ENCODE peak calls at places on chromosomes 13 and 19, in seven cellular contexts. One of them, this sample, is unnamed.

GRCh38 chr19:3881272-3882040 is 971 bp downstream of the ATCAY start:
- DNase-seq in DMS79 treated with DMSO at 0.1 percent for 48 hours: peak; percentile 34
- DNase-seq in smooth muscle cell of the brain vasculature: no peak
- DNase-seq in thoracic aorta: no peak
- DNase-seq in activated gamma-delta T cell: no peak
- DNase-seq in EL: no peak
- DNase-seq in activated T-cell treated with anti-CD3 and anti-CD28 coated beads for 1 hour: no peak
- DNase-seq in this sample: no peak

GRCh38 chr13:79867248-79867647 is 386.3 kb downstream of the NDFIP2 start:
- DNase-seq in DMS79 treated with DMSO at 0.1 percent for 48 hours: no peak
- DNase-seq in smooth muscle cell of the brain vasculature: no peak
- DNase-seq in thoracic aorta: no peak
- DNase-seq in activated gamma-delta T cell: no peak
- DNase-seq in EL: peak; percentile 12
- DNase-seq in activated T-cell treated with anti-CD3 and anti-CD28 coated beads for 1 hour: no peak
- DNase-seq in this sample: no peak

GRCh38 chr19:50797429-50798115 is 7.4 kb downstream of the ACP4 start:
- DNase-seq in DMS79 treated with DMSO at 0.1 percent for 48 hours: no peak
- DNase-seq in smooth muscle cell of the brain vasculature: no peak
- DNase-seq in thoracic aorta: no peak
- DNase-seq in activated gamma-delta T cell: no peak
- DNase-seq in EL: no peak
- DNase-seq in activated T-cell treated with anti-CD3 and anti-CD28 coated beads for 1 hour: no peak
- DNase-seq in this sample: no peak

GRCh38 chr13:27362064-27362751 is 62.2 kb upstream of the GTF3A start:
- DNase-seq in DMS79 treated with DMSO at 0.1 percent for 48 hours: peak; percentile 68
- DNase-seq in smooth muscle cell of the brain vasculature: peak; percentile 54
- DNase-seq in thoracic aorta: peak; percentile 45
- DNase-seq in activated gamma-delta T cell: peak; percentile 50
- DNase-seq in EL: peak; percentile 76
- DNase-seq in activated T-cell treated with anti-CD3 and anti-CD28 coated beads for 1 hour: peak; percentile 68
- DNase-seq in this sample: peak; percentile 81

GRCh38 chr13:55219538-55219937 is 1921.2 kb upstream of the PRR20A start:
- DNase-seq in DMS79 treated with DMSO at 0.1 percent for 48 hours: no peak
- DNase-seq in smooth muscle cell of the brain vasculature: no peak
- DNase-seq in thoracic aorta: no peak
- DNase-seq in activated gamma-delta T cell: no peak
- DNase-seq in EL: no peak
- DNase-seq in activated T-cell treated with anti-CD3 and anti-CD28 coated beads for 1 hour: no peak
- DNase-seq in this sample: no peak

GRCh38 chr19:34343751-34344150 is 21.2 kb upstream of the GPI start:
- DNase-seq in DMS79 treated with DMSO at 0.1 percent for 48 hours: no peak
- DNase-seq in smooth muscle cell of the brain vasculature: no peak
- DNase-seq in thoracic aorta: no peak
- DNase-seq in activated gamma-delta T cell: no peak
- DNase-seq in EL: no peak
- DNase-seq in activated T-cell treated with anti-CD3 and anti-CD28 coated beads for 1 hour: no peak
- DNase-seq in this sample: no peak

GRCh38 chr13:106373989-106374572 is 161.4 kb downstream of the EFNB2 start:
- DNase-seq in DMS79 treated with DMSO at 0.1 percent for 48 hours: no peak
- DNase-seq in smooth muscle cell of the brain vasculature: no peak
- DNase-seq in thoracic aorta: no peak
- DNase-seq in activated gamma-delta T cell: no peak
- DNase-seq in EL: peak; percentile 21
- DNase-seq in activated T-cell treated with anti-CD3 and anti-CD28 coated beads for 1 hour: no peak
- DNase-seq in this sample: no peak

GRCh38 chr13:23986619-23987018 is 89.3 kb upstream of the C1QTNF9B start:
- DNase-seq in DMS79 treated with DMSO at 0.1 percent for 48 hours: no peak
- DNase-seq in smooth muscle cell of the brain vasculature: no peak
- DNase-seq in thoracic aorta: no peak
- DNase-seq in activated gamma-delta T cell: no peak
- DNase-seq in EL: peak; percentile 74
- DNase-seq in activated T-cell treated with anti-CD3 and anti-CD28 coated beads for 1 hour: no peak
- DNase-seq in this sample: no peak

GRCh38 chr13:36362251-36362650 is 16.1 kb upstream of the SPART start:
- DNase-seq in DMS79 treated with DMSO at 0.1 percent for 48 hours: no peak
- DNase-seq in smooth muscle cell of the brain vasculature: no peak
- DNase-seq in thoracic aorta: no peak
- DNase-seq in activated gamma-delta T cell: no peak
- DNase-seq in EL: peak; percentile 53
- DNase-seq in activated T-cell treated with anti-CD3 and anti-CD28 coated beads for 1 hour: no peak
- DNase-seq in this sample: no peak

GRCh38 chr19:56538761-56539263 is at the start of gene ZFP28:
- DNase-seq in DMS79 treated with DMSO at 0.1 percent for 48 hours: peak; percentile 66
- DNase-seq in smooth muscle cell of the brain vasculature: no peak
- DNase-seq in thoracic aorta: peak; percentile 31
- DNase-seq in activated gamma-delta T cell: peak; percentile 27
- DNase-seq in EL: no peak
- DNase-seq in activated T-cell treated with anti-CD3 and anti-CD28 coated beads for 1 hour: no peak
- DNase-seq in this sample: no peak

GRCh38 chr13:66358564-66358963 is 871.6 kb downstream of the PCDH9 start:
- DNase-seq in DMS79 treated with DMSO at 0.1 percent for 48 hours: no peak
- DNase-seq in smooth muscle cell of the brain vasculature: no peak
- DNase-seq in thoracic aorta: no peak
- DNase-seq in activated gamma-delta T cell: no peak
- DNase-seq in EL: no peak
- DNase-seq in activated T-cell treated with anti-CD3 and anti-CD28 coated beads for 1 hour: no peak
- DNase-seq in this sample: no peak

GRCh38 chr13:51811920-51812328 is 8.0 kb upstream of the DHRS12 start:
- DNase-seq in DMS79 treated with DMSO at 0.1 percent for 48 hours: no peak
- DNase-seq in smooth muscle cell of the brain vasculature: no peak
- DNase-seq in thoracic aorta: no peak
- DNase-seq in activated gamma-delta T cell: no peak
- DNase-seq in EL: no peak
- DNase-seq in activated T-cell treated with anti-CD3 and anti-CD28 coated beads for 1 hour: no peak
- DNase-seq in this sample: no peak

GRCh38 chr13:48976677-48977625 is 1.2 kb downstream of the FNDC3A start:
- DNase-seq in DMS79 treated with DMSO at 0.1 percent for 48 hours: peak; percentile 51
- DNase-seq in smooth muscle cell of the brain vasculature: no peak
- DNase-seq in thoracic aorta: no peak
- DNase-seq in activated gamma-delta T cell: no peak
- DNase-seq in EL: peak; percentile 19
- DNase-seq in activated T-cell treated with anti-CD3 and anti-CD28 coated beads for 1 hour: no peak
- DNase-seq in this sample: peak; percentile 3

GRCh38 chr19:47144630-47145029 is 14.0 kb downstream of the SAE1 start:
- DNase-seq in DMS79 treated with DMSO at 0.1 percent for 48 hours: no peak
- DNase-seq in smooth muscle cell of the brain vasculature: no peak
- DNase-seq in thoracic aorta: no peak
- DNase-seq in activated gamma-delta T cell: no peak
- DNase-seq in EL: no peak
- DNase-seq in activated T-cell treated with anti-CD3 and anti-CD28 coated beads for 1 hour: no peak
- DNase-seq in this sample: no peak

GRCh38 chr13:50195045-50195444 is 179.8 kb downstream of the KCNRG start:
- DNase-seq in DMS79 treated with DMSO at 0.1 percent for 48 hours: no peak
- DNase-seq in smooth muscle cell of the brain vasculature: no peak
- DNase-seq in thoracic aorta: no peak
- DNase-seq in activated gamma-delta T cell: no peak
- DNase-seq in EL: no peak
- DNase-seq in activated T-cell treated with anti-CD3 and anti-CD28 coated beads for 1 hour: no peak
- DNase-seq in this sample: no peak

GRCh38 chr13:61350351-61350750 is 65.3 kb downstream of the PCDH20 start:
- DNase-seq in DMS79 treated with DMSO at 0.1 percent for 48 hours: no peak
- DNase-seq in smooth muscle cell of the brain vasculature: no peak
- DNase-seq in thoracic aorta: no peak
- DNase-seq in activated gamma-delta T cell: no peak
- DNase-seq in EL: no peak
- DNase-seq in activated T-cell treated with anti-CD3 and anti-CD28 coated beads for 1 hour: no peak
- DNase-seq in this sample: no peak

GRCh38 chr13:37716796-37717195 is 118.2 kb upstream of the POSTN start:
- DNase-seq in DMS79 treated with DMSO at 0.1 percent for 48 hours: no peak
- DNase-seq in smooth muscle cell of the brain vasculature: no peak
- DNase-seq in thoracic aorta: no peak
- DNase-seq in activated gamma-delta T cell: no peak
- DNase-seq in EL: no peak
- DNase-seq in activated T-cell treated with anti-CD3 and anti-CD28 coated beads for 1 hour: no peak
- DNase-seq in this sample: no peak

GRCh38 chr13:33111414-33112110 is 95.3 kb downstream of the KL start:
- DNase-seq in DMS79 treated with DMSO at 0.1 percent for 48 hours: no peak
- DNase-seq in smooth muscle cell of the brain vasculature: no peak
- DNase-seq in thoracic aorta: no peak
- DNase-seq in activated gamma-delta T cell: no peak
- DNase-seq in EL: peak; percentile 34
- DNase-seq in activated T-cell treated with anti-CD3 and anti-CD28 coated beads for 1 hour: no peak
- DNase-seq in this sample: no peak

GRCh38 chr13:36133950-36134349 is 2.8 kb upstream of the DCLK1 start:
- DNase-seq in DMS79 treated with DMSO at 0.1 percent for 48 hours: no peak
- DNase-seq in smooth muscle cell of the brain vasculature: no peak
- DNase-seq in thoracic aorta: no peak
- DNase-seq in activated gamma-delta T cell: no peak
- DNase-seq in EL: no peak
- DNase-seq in activated T-cell treated with anti-CD3 and anti-CD28 coated beads for 1 hour: no peak
- DNase-seq in this sample: no peak

GRCh38 chr13:67318398-67318797 is 88.3 kb upstream of the PCDH9 start:
- DNase-seq in DMS79 treated with DMSO at 0.1 percent for 48 hours: no peak
- DNase-seq in smooth muscle cell of the brain vasculature: no peak
- DNase-seq in thoracic aorta: no peak
- DNase-seq in activated gamma-delta T cell: no peak
- DNase-seq in EL: no peak
- DNase-seq in activated T-cell treated with anti-CD3 and anti-CD28 coated beads for 1 hour: no peak
- DNase-seq in this sample: no peak

GRCh38 chr19:18895828-18896341 is at the start of gene CERS1:
- DNase-seq in DMS79 treated with DMSO at 0.1 percent for 48 hours: peak; percentile 5
- DNase-seq in smooth muscle cell of the brain vasculature: no peak
- DNase-seq in thoracic aorta: no peak
- DNase-seq in activated gamma-delta T cell: no peak
- DNase-seq in EL: peak; percentile 27
- DNase-seq in activated T-cell treated with anti-CD3 and anti-CD28 coated beads for 1 hour: no peak
- DNase-seq in this sample: no peak

GRCh38 chr13:76505437-76505836 is 380.8 kb downstream of the KCTD12 start:
- DNase-seq in DMS79 treated with DMSO at 0.1 percent for 48 hours: no peak
- DNase-seq in smooth muscle cell of the brain vasculature: no peak
- DNase-seq in thoracic aorta: no peak
- DNase-seq in activated gamma-delta T cell: no peak
- DNase-seq in EL: no peak
- DNase-seq in activated T-cell treated with anti-CD3 and anti-CD28 coated beads for 1 hour: no peak
- DNase-seq in this sample: no peak

GRCh38 chr13:113117335-113117872 is 5.2 kb upstream of the F10 start:
- DNase-seq in DMS79 treated with DMSO at 0.1 percent for 48 hours: no peak
- DNase-seq in smooth muscle cell of the brain vasculature: no peak
- DNase-seq in thoracic aorta: no peak
- DNase-seq in activated gamma-delta T cell: no peak
- DNase-seq in EL: peak; percentile 26
- DNase-seq in activated T-cell treated with anti-CD3 and anti-CD28 coated beads for 1 hour: no peak
- DNase-seq in this sample: no peak

GRCh38 chr13:94007072-94007471 is 472.4 kb downstream of the DCT start:
- DNase-seq in DMS79 treated with DMSO at 0.1 percent for 48 hours: no peak
- DNase-seq in smooth muscle cell of the brain vasculature: no peak
- DNase-seq in thoracic aorta: no peak
- DNase-seq in activated gamma-delta T cell: no peak
- DNase-seq in EL: no peak
- DNase-seq in activated T-cell treated with anti-CD3 and anti-CD28 coated beads for 1 hour: no peak
- DNase-seq in this sample: no peak